ENCODE peak calls at places on chromosomes 2 and 18, in six cellular contexts. X is IMR-90, Y is neuronal stem cell, G is mesenchymal stem cell, Z is H1, P is trophoblast cell. I is an unnamed sample.

GRCh38 chr2:240310201-240310600 is 125.3 kb upstream of the GPC1 start:
- DNase-seq in X (no peak), Y (no peak), G (no peak), Z (no peak), P (no peak), I (no peak)

GRCh38 chr2:85787282-85787980 is 33.6 kb downstream of the ATOH8 start:
- DNase-seq in X (no peak), Y (no peak), G (no peak), Z (no peak), P (no peak), I (no peak)

GRCh38 chr2:105691942-105692341 is 52.8 kb upstream of the NCK2 start:
- DNase-seq in X (no peak), Y (no peak), G (no peak), Z (no peak), P (no peak), I (no peak)

GRCh38 chr2:108612514-108613183 is 78.4 kb downstream of the LIMS1 start:
- DNase-seq in X (no peak), Y (no peak), G (no peak), Z (no peak), P (no peak), I (no peak)

GRCh38 chr2:176117162-176117822 is 714 bp downstream of the HOXD10 start:
- DNase-seq in X (no peak), Y (no peak), G (no peak), Z (no peak), P (no peak), I (peak; percentile 28)

GRCh38 chr2:120647487-120647886 is 88.2 kb upstream of the GLI2 start:
- DNase-seq in X (peak; percentile 89), Y (no peak), G (peak; percentile 52), Z (no peak), P (peak; percentile 87), I (no peak)

GRCh38 chr2:239459056-239459455 is 58.2 kb upstream of the HDAC4 start:
- DNase-seq in X (no peak), Y (no peak), G (no peak), Z (no peak), P (no peak), I (peak; percentile 8)

GRCh38 chr2:12719400-12720104 is 2.8 kb downstream of the TRIB2 start:
- DNase-seq in X (peak; percentile 64), Y (no peak), G (peak; percentile 52), Z (no peak), P (peak; percentile 76), I (no peak)

GRCh38 chr2:216881411-216881810 is 21.5 kb upstream of the TNP1 start:
- DNase-seq in X (no peak), Y (no peak), G (no peak), Z (no peak), P (no peak), I (no peak)

GRCh38 chr2:70087703-70088507 is 628 bp downstream of the PCBP1 start:
- DNase-seq in X (peak; percentile 58), Y (no peak), G (peak; percentile 75), Z (no peak), P (peak; percentile 76), I (peak; percentile 52)

GRCh38 chr2:74497777-74498499 is 1.5 kb downstream of the LBX2 start:
- DNase-seq in X (no peak), Y (no peak), G (peak; percentile 17), Z (no peak), P (peak; percentile 71), I (peak; percentile 66)

GRCh38 chr18:47050468-47050867 is 15.0 kb upstream of the ELOA2 start:
- DNase-seq in X (peak; percentile 60), Y (peak; percentile 32), G (peak; percentile 63), Z (no peak), P (peak; percentile 70), I (no peak)

GRCh38 chr2:190716176-190716807 is 67.4 kb downstream of the NAB1 start:
- DNase-seq in X (no peak), Y (no peak), G (no peak), Z (no peak), P (no peak), I (no peak)

GRCh38 chr2:38113036-38113435 is 37.1 kb upstream of the CYP1B1 start:
- DNase-seq in X (no peak), Y (no peak), G (no peak), Z (no peak), P (no peak), I (no peak)

GRCh38 chr18:70295633-70296188 is 6.9 kb downstream of the SOCS6 start:
- DNase-seq in X (peak; percentile 39), Y (no peak), G (peak; percentile 38), Z (no peak), P (no peak), I (no peak)

GRCh38 chr2:88530081-88530480 is 77.6 kb upstream of the FOXI3 start:
- DNase-seq in X (peak; percentile 43), Y (no peak), G (no peak), Z (no peak), P (peak; percentile 49), I (no peak)

GRCh38 chr2:66198873-66199272 is 236.1 kb upstream of the MEIS1 start:
- DNase-seq in X (no peak), Y (no peak), G (no peak), Z (no peak), P (no peak), I (no peak)

GRCh38 chr2:2558476-2558875 is 227.4 kb upstream of the MYT1L start:
- DNase-seq in X (no peak), Y (no peak), G (no peak), Z (no peak), P (no peak), I (no peak)

GRCh38 chr2:131146255-131146654 is 41.1 kb downstream of the PLEKHB2 start:
- DNase-seq in X (no peak), Y (no peak), G (no peak), Z (no peak), P (no peak), I (no peak)

GRCh38 chr2:64448069-64448468 is 5.9 kb upstream of the LGALSL start:
- DNase-seq in X (no peak), Y (no peak), G (no peak), Z (no peak), P (no peak), I (no peak)

GRCh38 chr2:54209379-54209778 is 46.6 kb downstream of the TSPYL6 start:
- DNase-seq in X (no peak), Y (no peak), G (no peak), Z (no peak), P (no peak), I (no peak)

GRCh38 chr2:54207666-54208195 is 48.3 kb downstream of the TSPYL6 start:
- DNase-seq in X (peak; percentile 12), Y (no peak), G (peak; percentile 52), Z (no peak), P (no peak), I (no peak)

GRCh38 chr2:54206596-54206995 is 49.4 kb downstream of the TSPYL6 start:
- DNase-seq in X (peak; percentile 46), Y (no peak), G (peak; percentile 41), Z (no peak), P (peak; percentile 51), I (no peak)

GRCh38 chr2:54208364-54209240 is 47.4 kb downstream of the TSPYL6 start:
- DNase-seq in X (peak; percentile 71), Y (no peak), G (peak; percentile 49), Z (no peak), P (no peak), I (no peak)

GRCh38 chr2:54204476-54204875 is 51.6 kb downstream of the TSPYL6 start:
- DNase-seq in X (no peak), Y (no peak), G (no peak), Z (no peak), P (no peak), I (no peak)
- H3K14ac ChIP-seq in X (no peak overlapping the region), Y (no peak overlapping the region), G (no peak overlapping the region), Z (no peak overlapping the region), P (no peak overlapping the region), I (no peak overlapping the region)

GRCh38 chr18:12637901-12638633 is 19.8 kb downstream of the SPIRE1 start:
- DNase-seq in X (peak; percentile 69), Y (no peak), G (no peak), Z (no peak), P (peak; percentile 89), I (no peak)

GRCh38 chr18:12640881-12641200 is 17.1 kb downstream of the SPIRE1 start:
- DNase-seq in X (no peak), Y (no peak), G (no peak), Z (no peak), P (no peak), I (no peak)

GRCh38 chr18:12638634-12639124 is 19.2 kb downstream of the SPIRE1 start:
- DNase-seq in X (no peak), Y (no peak), G (no peak), Z (no peak), P (no peak), I (no peak)

GRCh38 chr18:12639990-12640880 is 17.7 kb downstream of the SPIRE1 start:
- DNase-seq in X (peak; percentile 87), Y (no peak), G (peak; percentile 92), Z (no peak), P (peak; percentile 48), I (no peak)

GRCh38 chr18:12637393-12637792 is 20.5 kb downstream of the SPIRE1 start:
- DNase-seq in X (peak; percentile 49), Y (no peak), G (peak; percentile 73), Z (no peak), P (no peak), I (no peak)
- H3K9ac ChIP-seq in X (no peak overlapping the region), Y (no peak overlapping the region), G (peak overlapping the region; percentile 17), Z (no peak overlapping the region), P (no peak overlapping the region), I (no peak overlapping the region)

DNA sequence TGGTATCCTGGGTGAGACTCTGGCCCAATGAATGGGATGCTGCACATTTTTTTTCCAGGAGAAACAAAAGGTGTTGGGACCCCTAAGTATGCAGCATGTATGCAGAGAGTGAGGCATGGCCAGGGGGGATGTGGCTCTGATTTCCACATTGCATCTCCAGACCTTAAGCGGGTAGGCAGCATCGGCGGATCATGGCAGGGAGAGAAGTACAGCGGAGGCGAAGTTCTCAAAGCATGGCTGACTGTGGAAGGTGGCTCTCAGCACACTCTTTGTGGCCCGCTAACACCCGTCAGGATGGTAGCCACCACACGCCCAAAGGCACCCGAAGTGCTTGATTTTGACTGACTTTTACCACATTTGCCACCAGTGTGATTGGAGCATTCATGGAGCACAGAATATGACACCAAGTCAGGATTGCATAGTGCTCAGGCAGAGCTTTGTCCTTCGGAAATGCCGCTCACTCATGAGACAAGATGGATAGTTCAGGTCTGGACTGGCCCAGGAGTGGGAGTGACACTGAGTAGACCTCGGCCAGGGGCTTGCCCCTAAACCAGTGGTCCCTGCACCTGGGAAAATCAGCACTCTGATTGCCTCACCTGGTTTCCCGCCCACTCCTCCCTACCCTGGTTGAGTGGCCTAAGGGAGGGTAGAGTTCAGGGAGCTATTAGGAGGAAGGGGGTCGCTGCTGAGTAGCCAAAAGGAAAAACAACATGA is 14.2 kb downstream of the INPP4A start:
- DNase-seq in X (no peak), Y (no peak), G (no peak), Z (no peak), P (no peak), I (no peak)
- H3K79me1 ChIP-seq in X (peaks cover 90% of the 10 kb centered on the region), Y (peaks cover 9% of the 10 kb centered on the region), G (peaks cover 39% of the 10 kb centered on the region), Z (peaks cover 26% of the 10 kb centered on the region), P (no peaks in the 10 kb centered on the region), I (peaks cover 12% of the 10 kb centered on the region)

GRCh38 chr2:203971236-203971635 is 34.7 kb downstream of the ICOS start:
- DNase-seq in X (no peak), Y (no peak), G (no peak), Z (no peak), P (no peak), I (no peak)

GRCh38 chr2:203973000-203973399 is 36.4 kb downstream of the ICOS start:
- DNase-seq in X (no peak), Y (no peak), G (no peak), Z (no peak), P (no peak), I (no peak)

GRCh38 chr2:203972066-203972465 is 35.5 kb downstream of the ICOS start:
- DNase-seq in X (no peak), Y (no peak), G (no peak), Z (no peak), P (no peak), I (no peak)

GRCh38 chr2:203973676-203974075 is 37.1 kb downstream of the ICOS start:
- DNase-seq in X (no peak), Y (no peak), G (no peak), Z (no peak), P (no peak), I (no peak)

GRCh38 chr2:203975912-203976311 is 39.3 kb downstream of the ICOS start:
- DNase-seq in X (no peak), Y (no peak), G (no peak), Z (no peak), P (peak; percentile 79), I (no peak)
- H3K14ac ChIP-seq in X (no peak overlapping the region), Y (no peak overlapping the region), G (no peak overlapping the region), Z (no peak overlapping the region), P (no peak overlapping the region), I (no peak overlapping the region)

I was measured in H9.